ENCODE peak calls at places on chromosomes 5 and 9, in four cellular contexts. C, B, J and M are unnamed samples.
A peak's percentile ranks its signal among the peaks of the same experiment; 100 is the strongest.

GRCh38 chr5:61330879-61331406 is 1.1 kb upstream of the ZSWIM6 start:
- DNase-seq in J (peak; percentile 77), C (peak; percentile 86), B (peak; percentile 91), M (peak; percentile 86)

GRCh38 chr5:113050606-113051391 is 74.2 kb downstream of the DCP2 start:
- DNase-seq in B (peak; percentile 93), J (peak; percentile 73), C (no peak), M (peak; percentile 72)

GRCh38 chr9:135608294-135608998 is 30.9 kb downstream of the GLT6D1 start:
- DNase-seq in C (peak; percentile 23), J (no peak), B (no peak), M (no peak)

GRCh38 chr5:151070449-151070848 is 10.4 kb downstream of the TNIP1 start:
- DNase-seq in C (no peak), B (peak; percentile 21), J (no peak), M (no peak)

GRCh38 chr5:56327810-56328209 is 94.7 kb upstream of the ANKRD55 start:
- DNase-seq in B (no peak), J (no peak), C (no peak), M (no peak)

GRCh38 chr9:76162109-76162730 is 232.0 kb downstream of the RFK start:
- DNase-seq in B (no peak), C (no peak), J (no peak), M (no peak)

GRCh38 chr9:69898714-69899209 is 78.1 kb downstream of the CFAP95 start:
- DNase-seq in C (no peak), B (peak; percentile 81), J (peak; percentile 90), M (no peak)

GRCh38 chr5:12460493-12461261 is 556.4 kb upstream of the CTNND2 start:
- DNase-seq in C (no peak), J (peak; percentile 61), B (peak; percentile 0), M (no peak)

GRCh38 chr9:125399165-125399564 is 137.5 kb downstream of the GAPVD1 start:
- DNase-seq in J (no peak), C (peak; percentile 65), B (no peak), M (no peak)

GRCh38 chr5:158977642-158978041 is 122.1 kb downstream of the EBF1 start:
- DNase-seq in B (no peak), J (no peak), C (no peak), M (no peak)

GRCh38 chr9:14155237-14155636 is 158.7 kb downstream of the NFIB start:
- DNase-seq in J (no peak), C (no peak), B (no peak), M (no peak)

GRCh38 chr5:54083245-54083644 is 227.1 kb downstream of the ARL15 start:
- DNase-seq in B (no peak), J (no peak), C (no peak), M (no peak)

GRCh38 chr5:9540791-9541190 is 5.1 kb downstream of the SEMA5A start:
- DNase-seq in B (peak; percentile 40), C (no peak), J (no peak), M (no peak)
- H3K27ac ChIP-seq in B (no peak overlapping the region), C (peak overlapping the region; percentile 53), J (no peak overlapping the region), M (no peak overlapping the region)

DNA sequence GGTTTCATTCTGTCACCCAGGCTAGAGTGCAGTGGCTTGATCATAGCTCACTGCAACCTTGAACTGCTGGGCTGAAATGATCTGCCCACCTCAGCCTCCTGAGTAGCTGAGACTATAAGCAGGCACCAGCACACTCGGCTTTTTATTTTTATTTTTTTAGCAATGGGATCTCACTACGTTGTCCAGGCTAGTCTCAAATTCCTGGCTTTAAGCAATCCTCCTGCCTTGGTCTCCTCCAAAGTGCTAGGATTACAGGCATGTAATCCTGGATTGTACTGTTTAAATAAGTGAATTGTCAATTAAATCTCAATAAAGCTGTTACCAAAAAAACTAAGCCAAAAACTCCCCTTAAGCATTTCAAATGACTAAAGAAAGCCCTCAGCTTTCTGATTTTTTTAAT is 18.9 kb downstream of the GOLPH3 start:
- DNase-seq in C (no peak), B (no peak), J (no peak), M (no peak)
- H3F3A ChIP-seq in C (peaks cover 6% of the 10 kb centered on the region), B (peaks cover 24% of the 10 kb centered on the region), J (no peaks in the 10 kb centered on the region), M (peaks cover 8% of the 10 kb centered on the region)

DNA sequence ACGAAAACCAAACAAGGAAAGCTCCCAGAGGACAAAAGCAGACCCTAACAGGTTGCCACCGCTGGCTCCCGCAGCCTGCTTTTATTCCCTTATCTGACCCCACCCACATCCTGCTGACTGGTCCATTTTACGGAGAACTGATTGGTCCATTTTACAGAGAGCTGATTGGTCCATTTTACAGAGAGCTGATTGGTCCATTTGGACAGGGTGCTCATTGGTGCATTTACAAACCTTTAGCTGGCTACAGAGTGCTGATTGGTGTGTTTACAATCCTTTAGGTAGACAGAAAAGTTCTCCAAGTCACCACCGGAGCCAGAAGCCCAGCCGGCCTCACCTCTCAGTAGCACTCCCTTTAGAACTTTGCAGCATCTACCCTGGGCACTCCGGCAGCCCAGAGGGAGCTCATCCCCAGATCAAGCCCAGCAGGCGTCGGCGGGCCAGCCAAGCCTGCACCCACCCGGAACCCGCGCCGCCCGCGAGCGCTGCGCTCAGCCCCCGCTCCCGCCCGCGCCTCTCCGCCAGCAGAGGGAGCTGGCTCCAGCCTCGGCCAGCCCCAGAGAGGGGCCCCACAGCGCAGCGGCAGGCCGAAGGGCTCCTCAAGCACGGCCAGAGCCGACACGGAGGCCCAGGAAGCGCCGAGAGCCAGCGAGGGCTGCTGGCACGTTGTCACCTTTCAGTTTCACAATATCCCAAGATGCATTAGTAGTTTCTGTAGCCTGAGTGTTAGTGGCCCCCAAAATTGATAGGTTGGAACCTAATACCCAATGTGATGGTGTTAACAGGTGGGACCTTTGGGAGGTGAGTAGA is 35.3 kb upstream of the CLPTM1L start:
- DNase-seq in J (no peak), B (peak; percentile 62), C (peak; percentile 67), M (peak; percentile 68)
- TF ChIP-seq EZH2phosphoT487 in J (no peak), B (no peak), C (no peak), M (no peak)

DNA sequence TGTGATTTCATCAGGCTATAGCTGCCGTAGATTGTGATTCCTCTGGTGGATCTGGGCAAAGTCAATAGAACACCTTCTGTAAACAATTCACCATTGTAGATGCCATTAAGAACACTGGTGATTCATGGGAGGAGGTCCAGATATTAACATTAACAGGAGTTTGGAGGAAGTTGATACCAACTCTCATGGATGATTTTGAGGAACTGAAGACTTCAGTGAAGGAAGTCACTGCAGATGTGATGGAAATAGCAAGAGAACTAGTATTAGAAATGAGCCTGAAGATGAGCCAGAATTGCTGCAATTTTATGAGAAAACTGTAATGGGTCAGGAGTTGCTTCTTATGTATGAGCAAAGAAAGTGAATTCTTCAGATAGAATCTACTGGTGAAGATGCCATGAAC is 26.9 kb downstream of the TCERG1 start:
- DNase-seq in C (no peak), B (no peak), J (no peak), M (no peak)
- H3K27ac ChIP-seq in C (no peak overlapping the region), B (no peak overlapping the region), J (no peak overlapping the region), M (no peak overlapping the region)

DNA sequence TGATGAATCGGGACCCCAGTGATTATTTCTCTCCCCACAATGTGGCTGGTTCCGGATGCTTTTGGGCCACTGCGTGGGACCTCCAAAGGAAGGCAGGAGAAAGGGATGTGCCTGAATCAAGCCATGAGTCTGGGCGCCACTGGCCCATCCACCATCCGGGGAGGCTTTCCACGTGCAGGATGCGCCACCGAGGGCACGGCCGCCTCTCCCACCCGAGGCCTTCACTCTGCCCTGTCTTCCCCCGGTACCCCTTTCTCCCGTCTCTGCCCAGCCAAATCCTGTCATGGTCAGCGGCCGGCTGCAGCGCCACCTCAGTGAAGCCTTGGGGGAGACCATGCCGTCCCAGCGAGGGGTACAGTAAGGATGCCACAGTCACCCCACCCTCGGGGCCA is 43.9 kb upstream of the GRHPR start:
- DNase-seq in B (no peak), C (no peak), J (no peak), M (no peak)
- H3F3A ChIP-seq in B (no peaks in the 10 kb centered on the region), C (no peaks in the 10 kb centered on the region), J (no peaks in the 10 kb centered on the region), M (no peaks in the 10 kb centered on the region)

GRCh38 chr5:168362097-168362885 is 70.8 kb downstream of the WWC1 start:
- DNase-seq in B (no peak), J (peak; percentile 50), C (no peak), M (no peak)

GRCh38 chr5:168366124-168366523 is 74.7 kb downstream of the WWC1 start:
- DNase-seq in J (peak; percentile 87), C (no peak), B (peak; percentile 88), M (no peak)

GRCh38 chr5:168365581-168366081 is 74.2 kb downstream of the WWC1 start:
- DNase-seq in C (no peak), J (peak; percentile 75), B (peak; percentile 73), M (no peak)

GRCh38 chr5:168364151-168364661 is 72.8 kb downstream of the WWC1 start:
- DNase-seq in J (peak; percentile 91), B (peak; percentile 40), C (no peak), M (no peak)

GRCh38 chr5:168364738-168365550 is 73.5 kb downstream of the WWC1 start:
- DNase-seq in C (no peak), B (peak; percentile 51), J (peak; percentile 48), M (no peak)
- TF ChIP-seq EZH2phosphoT487 in C (no peak), B (no peak), J (no peak), M (no peak)

DNA sequence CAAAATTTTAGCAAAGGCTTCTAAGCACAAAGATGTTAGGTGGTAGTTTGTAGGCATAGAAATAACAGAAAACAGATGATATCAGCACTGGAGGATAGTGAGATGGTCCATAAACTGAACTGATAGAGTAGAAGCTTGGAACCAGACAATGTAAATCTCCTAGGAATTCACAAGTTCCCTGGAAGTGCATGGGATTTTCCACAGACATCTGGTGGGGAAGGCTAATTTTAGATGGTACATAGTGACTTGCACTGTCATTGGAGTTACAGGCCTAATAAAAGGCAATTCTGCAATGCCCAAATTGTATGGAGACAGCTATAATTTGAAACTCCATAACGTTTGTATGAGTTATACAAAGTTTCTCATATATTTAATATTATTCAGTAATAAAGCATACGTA is 653.0 kb upstream of the MEF2C start:
- DNase-seq in B (no peak), C (no peak), J (no peak), M (no peak)
- H3K27ac ChIP-seq in B (no peak overlapping the region), C (no peak overlapping the region), J (no peak overlapping the region), M (no peak overlapping the region)